ENCODE peak calls at places on chromosomes 2 and 18, in nine cellular contexts. B is IMR-90, C is mesendoderm, L is neuronal stem cell, H is neural progenitor cell, N is HepG2, Y is A549, S is K562, M is GM23338. D is an unnamed sample.

GRCh38 chr2:219665926-219666325 is 38.5 kb downstream of the SLC4A3 start:
- DNase-seq in C (no peak), M (no peak), H (no peak), B (no peak), S (no peak), L (no peak), Y (no peak), N (no peak), D (no peak)

GRCh38 chr2:11163439-11164317 is 8.4 kb downstream of the SLC66A3 start:
- DNase-seq in L (no peak), B (no peak), S (no peak), M (no peak), N (no peak), C (no peak), Y (no peak), H (no peak), D (no peak)

GRCh38 chr2:33022989-33023731 is 76.4 kb downstream of the LTBP1 start:
- DNase-seq in Y (peak), L (no peak), H (no peak), N (peak), C (no peak), M (no peak), B (peak), S (peak), D (no peak)

GRCh38 chr2:231710751-231711676 is 2.7 kb downstream of the PTMA start:
- DNase-seq in M (no peak), B (no peak), C (peak), S (peak), L (no peak), Y (no peak), H (peak), N (no peak), D (peak)

GRCh38 chr2:95277246-95277906 is 3.1 kb downstream of the PROM2 start:
- DNase-seq in C (peak), B (no peak), H (no peak), M (peak), L (no peak), S (peak), Y (no peak), N (peak), D (no peak)

GRCh38 chr2:65231892-65232477 is 4.4 kb downstream of the ACTR2 start:
- DNase-seq in S (peak), L (no peak), Y (no peak), M (peak), N (no peak), B (peak), C (peak), H (no peak), D (no peak)

GRCh38 chr2:157438907-157439791 is 4.7 kb downstream of the CYTIP start:
- DNase-seq in H (no peak), B (no peak), S (no peak), C (no peak), M (no peak), N (no peak), Y (no peak), L (no peak), D (peak)

GRCh38 chr2:55026202-55026601 is 24.0 kb downstream of the RTN4 start:
- DNase-seq in M (no peak), H (no peak), B (peak), S (no peak), C (no peak), L (no peak), N (peak), Y (no peak), D (no peak)

GRCh38 chr2:165573534-165574461 is 104.3 kb downstream of the CSRNP3 start:
- DNase-seq in Y (no peak), B (no peak), N (peak), M (peak), H (peak), S (no peak), L (peak), C (peak), D (peak)

GRCh38 chr2:109437325-109438090 is 176.3 kb downstream of the SEPTIN10 start:
- DNase-seq in B (no peak), N (no peak), Y (no peak), S (no peak), L (no peak), M (no peak), H (no peak), C (no peak), D (no peak)

GRCh38 chr2:42013409-42013808 is 34.4 kb upstream of the PKDCC start:
- DNase-seq in L (no peak), Y (no peak), C (no peak), N (no peak), S (no peak), B (no peak), H (no peak), M (no peak), D (no peak)

GRCh38 chr2:188519133-188519532 is 227.5 kb downstream of the GULP1 start:
- DNase-seq in H (no peak), L (no peak), C (no peak), S (no peak), M (no peak), N (no peak), B (peak), Y (no peak), D (no peak)

GRCh38 chr2:53490659-53491058 is 276.9 kb upstream of the CHAC2 start:
- DNase-seq in N (no peak), H (no peak), S (no peak), M (no peak), Y (no peak), B (peak), L (no peak), C (no peak), D (no peak)

GRCh38 chr18:24398515-24398914 is 891 bp upstream of the OSBPL1A start:
- DNase-seq in C (peak), N (no peak), M (peak), H (peak), Y (no peak), L (no peak), B (peak), S (no peak), D (no peak)

GRCh38 chr2:222290691-222291484 is 7.9 kb downstream of the PAX3 start:
- DNase-seq in M (peak), Y (no peak), L (peak), H (peak), N (no peak), S (no peak), B (no peak), C (peak), D (peak)

GRCh38 chr2:203817147-203817546 is 50.4 kb upstream of the CTLA4 start:
- DNase-seq in C (no peak), Y (no peak), N (no peak), S (no peak), H (no peak), L (no peak), M (no peak), B (no peak), D (no peak)

GRCh38 chr2:230891509-230891908 is 26.8 kb downstream of the ITM2C start:
- DNase-seq in M (no peak), C (no peak), S (no peak), H (no peak), B (no peak), N (no peak), L (no peak), Y (no peak), D (no peak)

GRCh38 chr2:96882230-96882629 is 12.3 kb upstream of the SEMA4C start:
- DNase-seq in Y (no peak), L (no peak), M (no peak), S (no peak), B (no peak), H (no peak), C (peak), N (no peak), D (no peak)

GRCh38 chr2:150596071-150596470 is 108.6 kb upstream of the RND3 start:
- DNase-seq in C (no peak), M (no peak), Y (no peak), S (no peak), H (no peak), N (no peak), B (peak), L (no peak), D (no peak)

GRCh38 chr2:62362561-62362960 is 143.4 kb downstream of the TMEM17 start:
- DNase-seq in L (no peak), H (no peak), S (no peak), M (peak), B (no peak), C (peak), N (no peak), Y (no peak), D (no peak)

GRCh38 chr18:48922203-48922800 is 28.5 kb downstream of the SMAD7 start:
- DNase-seq in C (no peak), M (no peak), Y (no peak), H (peak), L (no peak), B (no peak), S (no peak), N (no peak), D (no peak)

GRCh38 chr2:156125018-156125417 is 207.5 kb downstream of the NR4A2 start:
- DNase-seq in Y (no peak), L (no peak), B (no peak), N (no peak), C (peak), H (peak), M (peak), S (no peak), D (no peak)

GRCh38 chr18:75545189-75545588 is 117.7 kb upstream of the SMIM21 start:
- DNase-seq in M (no peak), C (no peak), S (no peak), Y (no peak), L (no peak), H (no peak), B (no peak), N (no peak), D (no peak)

GRCh38 chr2:223034241-223034933 is 17.6 kb upstream of the KCNE4 start:
- DNase-seq in M (no peak), Y (no peak), S (no peak), B (no peak), L (no peak), N (no peak), H (no peak), C (no peak), D (no peak)

GRCh38 chr2:58206785-58207184 is 34.3 kb downstream of the FANCL start:
- DNase-seq in B (no peak), C (no peak), Y (no peak), S (no peak), M (peak), L (no peak), N (no peak), H (no peak), D (no peak)

GRCh38 chr2:11389551-11390528 is 45.4 kb upstream of the ROCK2 start:
- DNase-seq in Y (peak), N (peak), C (peak), S (no peak), H (no peak), M (no peak), B (peak), L (no peak), D (no peak)

GRCh38 chr18:29083545-29083944 is 906.6 kb upstream of the CDH2 start:
- DNase-seq in L (no peak), Y (no peak), N (no peak), C (peak), H (peak), B (peak), M (no peak), S (no peak), D (no peak)

GRCh38 chr2:219298759-219299371 is 10.3 kb downstream of the PTPRN start:
- DNase-seq in L (peak), N (peak), M (peak), S (peak), H (peak), Y (peak), C (peak), B (peak), D (peak)

GRCh38 chr2:164457271-164457670 is 164.0 kb downstream of the GRB14 start:
- DNase-seq in L (no peak), C (no peak), M (no peak), N (no peak), H (no peak), Y (no peak), B (no peak), S (no peak), D (no peak)

GRCh38 chr18:56986829-56987228 is 160.1 kb upstream of the BOD1L2 start:
- DNase-seq in S (no peak), Y (no peak), M (peak), N (peak), B (no peak), C (peak), L (peak), H (peak), D (no peak)

GRCh38 chr2:165401285-165401852 is 68.1 kb upstream of the CSRNP3 start:
- DNase-seq in B (peak), L (peak), M (peak), S (peak), H (peak), Y (no peak), N (peak), C (peak), D (peak)

GRCh38 chr2:141796449-141796848 is 334.4 kb downstream of the LRP1B start:
- DNase-seq in L (no peak), M (no peak), Y (no peak), N (no peak), C (no peak), B (no peak), H (no peak), S (no peak), D (no peak)

GRCh38 chr18:29874519-29875098 is 1167.9 kb downstream of the DSC3 start:
- DNase-seq in C (peak), N (peak), Y (no peak), L (peak), M (peak), S (peak), B (peak), H (peak), D (peak)

GRCh38 chr18:55083461-55083860 is 124.2 kb upstream of the CCDC68 start:
- DNase-seq in B (peak), L (no peak), M (no peak), C (no peak), Y (no peak), S (no peak), N (no peak), H (no peak), D (no peak)

GRCh38 chr2:195563857-195564512 is 93.0 kb upstream of the SLC39A10 start:
- DNase-seq in Y (no peak), H (no peak), B (peak), C (no peak), M (no peak), L (no peak), N (no peak), S (no peak), D (no peak)

GRCh38 chr2:30193104-30193681 is 38.1 kb upstream of the LBH start:
- DNase-seq in Y (no peak), C (peak), L (no peak), H (no peak), S (peak), N (no peak), M (no peak), B (peak), D (no peak)

GRCh38 chr2:168706806-168707205 is 95.6 kb upstream of the NOSTRIN start:
- DNase-seq in L (no peak), M (no peak), C (no peak), S (no peak), B (no peak), N (no peak), H (no peak), Y (no peak), D (no peak)

GRCh38 chr2:151030663-151031230 is 230.9 kb downstream of the RBM43 start:
- DNase-seq in C (peak), N (no peak), M (peak), L (no peak), S (peak), B (no peak), Y (no peak), H (no peak), D (no peak)

GRCh38 chr2:8382485-8382884 is 299.4 kb upstream of the ID2 start:
- DNase-seq in C (peak), M (no peak), B (no peak), L (no peak), H (no peak), N (no peak), S (no peak), Y (no peak), D (no peak)

GRCh38 chr2:217864960-217865359 is 137.8 kb downstream of the TNS1 start:
- DNase-seq in N (no peak), L (no peak), M (no peak), S (no peak), C (no peak), Y (no peak), B (no peak), H (no peak), D (no peak)

GRCh38 chr2:17545680-17546613 is 5.5 kb downstream of the VSNL1 start:
- DNase-seq in B (no peak), Y (no peak), L (no peak), H (no peak), N (peak), C (no peak), M (no peak), S (no peak), D (no peak)
- H3K4me2 ChIP-seq in B (no peak), Y (no peak), L (no peak), H (peak), N (peak), C (no peak), M (peak), S (no peak), D (no peak)

GRCh38 chr2:26238301-26238958 is 6.0 kb downstream of the HADHA start:
- DNase-seq in M (no peak), B (peak), N (peak), C (no peak), S (no peak), L (no peak), H (no peak), Y (no peak), D (no peak)
- H3K4me2 ChIP-seq in M (no peak), B (no peak), N (peak), C (no peak), S (no peak), L (no peak), H (no peak), Y (peak), D (no peak)

GRCh38 chr18:63183263-63183662 is 136.3 kb downstream of the BCL2 start:
- DNase-seq in N (no peak), M (no peak), L (no peak), H (no peak), B (no peak), S (no peak), C (no peak), Y (no peak), D (no peak)
- H3K4me2 ChIP-seq in N (no peak), M (no peak), L (no peak), H (no peak), B (no peak), S (no peak), C (no peak), Y (no peak), D (no peak)

DNA sequence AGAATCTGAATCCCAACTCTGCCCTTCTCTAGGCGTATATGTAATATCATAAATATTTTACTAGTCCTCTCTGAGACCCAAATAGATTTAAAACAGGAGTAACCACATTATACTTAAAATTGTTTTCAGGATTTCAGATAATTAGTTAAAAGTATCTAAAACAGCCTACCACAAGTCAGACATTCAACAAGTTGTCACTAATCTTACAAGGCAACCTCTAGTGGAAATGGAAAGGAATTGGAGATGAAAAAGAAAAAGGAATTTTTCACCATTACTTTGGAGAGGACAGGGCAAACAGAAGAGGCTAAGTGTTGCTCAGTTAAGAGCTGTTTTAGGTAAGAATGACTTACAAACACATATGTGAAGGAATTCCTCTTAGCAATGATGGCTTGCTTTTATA is 11.4 kb downstream of the CUL3 start:
- DNase-seq in Y (no peak), B (no peak), M (no peak), N (no peak), H (no peak), L (no peak), C (peak), S (no peak), D (no peak)
- H3K4me2 ChIP-seq in Y (no peak), B (no peak), M (no peak), N (no peak), H (peak), L (no peak), C (no peak), S (no peak), D (no peak)

GRCh38 chr18:78982186-78982585 is 2.6 kb downstream of the SALL3 start:
- DNase-seq in S (no peak), C (peak), L (no peak), M (peak), Y (no peak), B (no peak), H (peak), N (no peak), D (no peak)

GRCh38 chr18:78983530-78983929 is 3.9 kb downstream of the SALL3 start:
- DNase-seq in L (no peak), B (no peak), S (no peak), H (peak), N (no peak), M (peak), C (peak), Y (no peak), D (no peak)

GRCh38 chr18:78986018-78986481 is 6.4 kb downstream of the SALL3 start:
- DNase-seq in C (peak), B (no peak), S (peak), Y (peak), H (peak), N (peak), M (peak), L (no peak), D (peak)

GRCh38 chr18:78981652-78981955 is 2.0 kb downstream of the SALL3 start:
- DNase-seq in H (peak), L (no peak), N (no peak), Y (no peak), M (peak), C (no peak), B (no peak), S (no peak), D (no peak)

GRCh38 chr18:78984941-78985784 is 5.5 kb downstream of the SALL3 start:
- DNase-seq in N (peak), M (peak), B (no peak), L (no peak), S (peak), C (peak), Y (peak), H (peak), D (no peak)
- H3K4me2 ChIP-seq in N (no peak), M (peak), B (peak), L (peak), S (no peak), C (peak), Y (no peak), H (peak), D (no peak)

GRCh38 chr2:60412626-60413025 is 140.8 kb downstream of the BCL11A start:
- DNase-seq in B (no peak), C (no peak), M (no peak), Y (no peak), N (no peak), L (no peak), H (no peak), S (no peak), D (no peak)
- H3K4me2 ChIP-seq in B (no peak), C (no peak), M (no peak), Y (no peak), N (no peak), L (no peak), H (no peak), S (no peak), D (no peak)

GRCh38 chr2:233350708-233351107 is 3.6 kb upstream of the DGKD start:
- DNase-seq in S (peak), N (peak), M (no peak), H (no peak), L (no peak), B (peak), C (peak), Y (peak), D (peak)
- H3K4me2 ChIP-seq in S (peak), N (no peak), M (no peak), H (no peak), L (no peak), B (no peak), C (no peak), Y (peak), D (peak)

GRCh38 chr2:181178130-181178529 is 197.7 kb downstream of the UBE2E3 start:
- DNase-seq in N (no peak), H (no peak), B (no peak), C (no peak), S (no peak), Y (no peak), M (no peak), L (no peak), D (no peak)
- H3K4me2 ChIP-seq in N (no peak), H (no peak), B (no peak), C (no peak), S (no peak), Y (no peak), M (no peak), L (no peak), D (no peak)

D was measured in SK-N-SH.